ENCODE peak calls at places on chromosomes 3 and 15, in eight cellular contexts. B is HT1080; G is left ventricle myocardium inferior; T is AG08396; C is effector memory CD4-positive, alpha-beta T cell; U is heart right ventricle; R is breast epithelium; Z is nucleus accumbens. A is an unnamed sample.

GRCh38 chr3:50345586-50345985 is at the start of gene ZMYND10:
- DNase-seq in U (peak; percentile 65), T (peak; percentile 94), G (peak; percentile 78), R (peak; percentile 74), Z (peak; percentile 9), B (no peak), C (peak; percentile 63), A (no peak)

GRCh38 chr3:64264491-64265109 is 39.3 kb upstream of the PRICKLE2 start:
- DNase-seq in B (no peak), T (no peak), U (no peak), Z (no peak), R (no peak), G (no peak), C (no peak), A (no peak)

GRCh38 chr3:31285808-31286486 is 246.8 kb upstream of the STT3B start:
- DNase-seq in G (no peak), B (no peak), Z (no peak), T (no peak), U (no peak), R (no peak), C (no peak), A (no peak)

GRCh38 chr3:186788482-186789370 is 5.3 kb downstream of the EIF4A2 start:
- DNase-seq in Z (no peak), R (no peak), G (no peak), C (no peak), T (no peak), U (no peak), B (peak; percentile 27), A (no peak)

GRCh38 chr15:49145651-49146609 is 9.5 kb downstream of the COPS2 start:
- DNase-seq in U (peak; percentile 26), Z (no peak), G (no peak), C (no peak), R (no peak), T (peak; percentile 14), B (peak; percentile 45), A (no peak)

GRCh38 chr3:150319900-150320299 is 88.2 kb upstream of the TSC22D2 start:
- DNase-seq in G (no peak), B (peak; percentile 98), C (no peak), T (peak; percentile 82), R (no peak), Z (no peak), U (no peak), A (peak; percentile 80)

GRCh38 chr15:71501344-71502128 is 308.8 kb upstream of the NR2E3 start:
- DNase-seq in B (no peak), Z (no peak), C (no peak), T (no peak), U (peak; percentile 37), R (no peak), G (no peak), A (no peak)

GRCh38 chr3:62119139-62119538 is 254.2 kb downstream of the FEZF2 start:
- DNase-seq in G (no peak), B (no peak), T (no peak), R (no peak), C (no peak), U (no peak), Z (no peak), A (no peak)